ENCODE peak calls at places on chromosomes 5 and 9, in four cellular contexts. X, W, G and Q are unnamed samples.

GRCh38 chr5:127386557-127386956 is 96.0 kb downstream of the MEGF10 start:
- DNase-seq in W (no peak), G (no peak), X (no peak), Q (no peak)

GRCh38 chr9:134837529-134837928 is 43.1 kb upstream of the FCN2 start:
- DNase-seq in W (no peak), G (no peak), X (no peak), Q (no peak)

GRCh38 chr9:115668506-115668905 is 485.1 kb upstream of the PAPPA start:
- DNase-seq in G (no peak), W (no peak), X (no peak), Q (no peak)

GRCh38 chr5:170849374-170849773 is 12.4 kb upstream of the RANBP17 start:
- DNase-seq in W (no peak), G (no peak), X (no peak), Q (no peak)

GRCh38 chr9:104740596-104740995 is 6.9 kb upstream of the NIPSNAP3A start:
- DNase-seq in X (no peak), G (no peak), W (no peak), Q (no peak)

GRCh38 chr5:138949988-138950387 is 74.9 kb upstream of the LRRTM2 start:
- DNase-seq in X (no peak), G (no peak), W (no peak), Q (no peak)

GRCh38 chr5:72125931-72126620 is 18.8 kb downstream of the MAP1B start:
- DNase-seq in G (no peak), W (no peak), X (no peak), Q (no peak)

GRCh38 chr9:77896269-77897245 is 135.1 kb downstream of the GNAQ start:
- DNase-seq in X (no peak), G (no peak), W (peak; percentile 33), Q (no peak)

GRCh38 chr5:34915856-34916192 is 313 bp downstream of the BRIX1 start:
- DNase-seq in G (no peak), W (no peak), X (no peak), Q (no peak)

GRCh38 chr5:43679214-43679613 is 76.2 kb downstream of the NNT start:
- DNase-seq in W (no peak), X (no peak), G (no peak), Q (no peak)

GRCh38 chr5:53479656-53480473 is 564 bp upstream of the FST start:
- DNase-seq in X (no peak), G (no peak), W (peak; percentile 3), Q (no peak)

GRCh38 chr9:99024959-99025358 is 80.0 kb upstream of the TGFBR1 start:
- DNase-seq in G (no peak), W (no peak), X (no peak), Q (no peak)